ENCODE peak calls at places on chromosomes 6 and 20, in five cellular contexts. One of them, this sample, is unnamed.
A peak's percentile ranks its signal among the peaks of the same experiment; 100 is the strongest.

GRCh38 chr20:19083136-19083621 is 129.3 kb upstream of the SLC24A3 start:
- DNase-seq in activated T-cell treated with anti-CD3 and anti-CD28 coated beads, Interleukin-2, amount 50 U/mL, for 72 hours: no peak
- DNase-seq in NCI-H1436: no peak
- DNase-seq in astrocyte: no peak
- DNase-seq in GM12878: no peak
- DNase-seq in this sample: no peak

GRCh38 chr20:51095755-51096509 is 73.0 kb upstream of the KCNG1 start:
- DNase-seq in activated T-cell treated with anti-CD3 and anti-CD28 coated beads, Interleukin-2, amount 50 U/mL, for 72 hours: no peak
- DNase-seq in NCI-H1436: peak; percentile 78
- DNase-seq in astrocyte: peak; percentile 6
- DNase-seq in GM12878: no peak
- DNase-seq in this sample: no peak

GRCh38 chr20:278607-279571 is 11.7 kb downstream of the C20orf96 start:
- DNase-seq in activated T-cell treated with anti-CD3 and anti-CD28 coated beads, Interleukin-2, amount 50 U/mL, for 72 hours: no peak
- DNase-seq in NCI-H1436: no peak
- DNase-seq in astrocyte: no peak
- DNase-seq in GM12878: no peak
- DNase-seq in this sample: peak; percentile 62

GRCh38 chr6:84249724-84250123 is 22.3 kb upstream of the CEP162 start:
- DNase-seq in activated T-cell treated with anti-CD3 and anti-CD28 coated beads, Interleukin-2, amount 50 U/mL, for 72 hours: no peak
- DNase-seq in NCI-H1436: no peak
- DNase-seq in astrocyte: no peak
- DNase-seq in GM12878: no peak
- DNase-seq in this sample: no peak

GRCh38 chr6:117530467-117531242 is 48.2 kb downstream of the DCBLD1 start:
- DNase-seq in activated T-cell treated with anti-CD3 and anti-CD28 coated beads, Interleukin-2, amount 50 U/mL, for 72 hours: no peak
- DNase-seq in NCI-H1436: no peak
- DNase-seq in astrocyte: no peak
- DNase-seq in GM12878: no peak
- DNase-seq in this sample: no peak

GRCh38 chr6:70110128-70111022 is 192.5 kb downstream of the COL9A1 start:
- DNase-seq in activated T-cell treated with anti-CD3 and anti-CD28 coated beads, Interleukin-2, amount 50 U/mL, for 72 hours: no peak
- DNase-seq in NCI-H1436: no peak
- DNase-seq in astrocyte: peak; percentile 3
- DNase-seq in GM12878: no peak
- DNase-seq in this sample: no peak

GRCh38 chr20:62515826-62516225 is 40.0 kb upstream of the GATA5 start:
- DNase-seq in activated T-cell treated with anti-CD3 and anti-CD28 coated beads, Interleukin-2, amount 50 U/mL, for 72 hours: no peak
- DNase-seq in NCI-H1436: no peak
- DNase-seq in astrocyte: no peak
- DNase-seq in GM12878: no peak
- DNase-seq in this sample: no peak

GRCh38 chr20:18056174-18057105 is 1.3 kb downstream of the OVOL2 start:
- DNase-seq in activated T-cell treated with anti-CD3 and anti-CD28 coated beads, Interleukin-2, amount 50 U/mL, for 72 hours: peak; percentile 18
- DNase-seq in NCI-H1436: peak; percentile 29
- DNase-seq in astrocyte: no peak
- DNase-seq in GM12878: no peak
- DNase-seq in this sample: no peak

GRCh38 chr6:89298680-89299450 is 16.2 kb downstream of the GABRR2 start:
- DNase-seq in activated T-cell treated with anti-CD3 and anti-CD28 coated beads, Interleukin-2, amount 50 U/mL, for 72 hours: no peak
- DNase-seq in NCI-H1436: no peak
- DNase-seq in astrocyte: peak; percentile 62
- DNase-seq in GM12878: peak; percentile 52
- DNase-seq in this sample: no peak

GRCh38 chr6:155604991-155605390 is 149.4 kb upstream of the NOX3 start:
- DNase-seq in activated T-cell treated with anti-CD3 and anti-CD28 coated beads, Interleukin-2, amount 50 U/mL, for 72 hours: no peak
- DNase-seq in NCI-H1436: no peak
- DNase-seq in astrocyte: peak; percentile 34
- DNase-seq in GM12878: no peak
- DNase-seq in this sample: no peak

GRCh38 chr20:58245931-58246330 is 17.5 kb upstream of the ANKRD60 start:
- DNase-seq in activated T-cell treated with anti-CD3 and anti-CD28 coated beads, Interleukin-2, amount 50 U/mL, for 72 hours: no peak
- DNase-seq in NCI-H1436: no peak
- DNase-seq in astrocyte: no peak
- DNase-seq in GM12878: no peak
- DNase-seq in this sample: no peak

GRCh38 chr6:53992522-53992921 is 118.7 kb upstream of the MLIP start:
- DNase-seq in activated T-cell treated with anti-CD3 and anti-CD28 coated beads, Interleukin-2, amount 50 U/mL, for 72 hours: no peak
- DNase-seq in NCI-H1436: no peak
- DNase-seq in astrocyte: no peak
- DNase-seq in GM12878: no peak
- DNase-seq in this sample: no peak

GRCh38 chr6:136669299-136669699 is 119.1 kb upstream of the MAP7 start:
- DNase-seq in activated T-cell treated with anti-CD3 and anti-CD28 coated beads, Interleukin-2, amount 50 U/mL, for 72 hours: no peak
- DNase-seq in NCI-H1436: no peak
- DNase-seq in astrocyte: peak; percentile 94
- DNase-seq in GM12878: no peak
- DNase-seq in this sample: no peak

GRCh38 chr6:108798672-108799355 is 49.4 kb upstream of the ARMC2 start:
- DNase-seq in activated T-cell treated with anti-CD3 and anti-CD28 coated beads, Interleukin-2, amount 50 U/mL, for 72 hours: peak; percentile 48
- DNase-seq in NCI-H1436: no peak
- DNase-seq in astrocyte: no peak
- DNase-seq in GM12878: no peak
- DNase-seq in this sample: peak; percentile 63

GRCh38 chr6:158718431-158719126 is 68.7 kb downstream of the SYTL3 start:
- DNase-seq in activated T-cell treated with anti-CD3 and anti-CD28 coated beads, Interleukin-2, amount 50 U/mL, for 72 hours: no peak
- DNase-seq in NCI-H1436: no peak
- DNase-seq in astrocyte: no peak
- DNase-seq in GM12878: no peak
- DNase-seq in this sample: no peak

GRCh38 chr20:38150595-38151170 is 14.4 kb downstream of the TGM2 start:
- DNase-seq in activated T-cell treated with anti-CD3 and anti-CD28 coated beads, Interleukin-2, amount 50 U/mL, for 72 hours: no peak
- DNase-seq in NCI-H1436: no peak
- DNase-seq in astrocyte: no peak
- DNase-seq in GM12878: no peak
- DNase-seq in this sample: no peak

GRCh38 chr20:35506872-35507638 is 22.4 kb downstream of the C20orf173 start:
- DNase-seq in activated T-cell treated with anti-CD3 and anti-CD28 coated beads, Interleukin-2, amount 50 U/mL, for 72 hours: no peak
- DNase-seq in NCI-H1436: no peak
- DNase-seq in astrocyte: no peak
- DNase-seq in GM12878: no peak
- DNase-seq in this sample: no peak

GRCh38 chr20:45765307-45765910 is 26.3 kb downstream of the WFDC3 start:
- DNase-seq in activated T-cell treated with anti-CD3 and anti-CD28 coated beads, Interleukin-2, amount 50 U/mL, for 72 hours: no peak
- DNase-seq in NCI-H1436: no peak
- DNase-seq in astrocyte: no peak
- DNase-seq in GM12878: no peak
- DNase-seq in this sample: no peak

GRCh38 chr20:54260116-54260515 is 52.2 kb downstream of the PFDN4 start:
- DNase-seq in activated T-cell treated with anti-CD3 and anti-CD28 coated beads, Interleukin-2, amount 50 U/mL, for 72 hours: no peak
- DNase-seq in NCI-H1436: no peak
- DNase-seq in astrocyte: no peak
- DNase-seq in GM12878: no peak
- DNase-seq in this sample: no peak

GRCh38 chr6:19837511-19838441 is 606 bp downstream of the ID4 start:
- DNase-seq in activated T-cell treated with anti-CD3 and anti-CD28 coated beads, Interleukin-2, amount 50 U/mL, for 72 hours: no peak
- DNase-seq in NCI-H1436: no peak
- DNase-seq in astrocyte: peak; percentile 37
- DNase-seq in GM12878: no peak
- DNase-seq in this sample: peak; percentile 45

GRCh38 chr6:109794201-109794926 is 103.3 kb downstream of the FIG4 start:
- DNase-seq in activated T-cell treated with anti-CD3 and anti-CD28 coated beads, Interleukin-2, amount 50 U/mL, for 72 hours: no peak
- DNase-seq in NCI-H1436: no peak
- DNase-seq in astrocyte: peak; percentile 75
- DNase-seq in GM12878: no peak
- DNase-seq in this sample: no peak

GRCh38 chr6:159059099-159059498 is 14.3 kb upstream of the TAGAP start:
- DNase-seq in activated T-cell treated with anti-CD3 and anti-CD28 coated beads, Interleukin-2, amount 50 U/mL, for 72 hours: peak; percentile 61
- DNase-seq in NCI-H1436: no peak
- DNase-seq in astrocyte: no peak
- DNase-seq in GM12878: no peak
- DNase-seq in this sample: no peak

GRCh38 chr6:163814494-163815364 is 400.2 kb downstream of the QKI start:
- DNase-seq in activated T-cell treated with anti-CD3 and anti-CD28 coated beads, Interleukin-2, amount 50 U/mL, for 72 hours: no peak
- DNase-seq in NCI-H1436: no peak
- DNase-seq in astrocyte: peak; percentile 97
- DNase-seq in GM12878: peak; percentile 34
- DNase-seq in this sample: no peak

GRCh38 chr6:22521035-22521434 is 48.3 kb upstream of the HDGFL1 start:
- DNase-seq in activated T-cell treated with anti-CD3 and anti-CD28 coated beads, Interleukin-2, amount 50 U/mL, for 72 hours: no peak
- DNase-seq in NCI-H1436: no peak
- DNase-seq in astrocyte: no peak
- DNase-seq in GM12878: no peak
- DNase-seq in this sample: no peak

GRCh38 chr20:24993337-24994185 is 1.0 kb upstream of the APMAP start:
- DNase-seq in activated T-cell treated with anti-CD3 and anti-CD28 coated beads, Interleukin-2, amount 50 U/mL, for 72 hours: no peak
- DNase-seq in NCI-H1436: no peak
- DNase-seq in astrocyte: peak; percentile 18
- DNase-seq in GM12878: no peak
- DNase-seq in this sample: no peak

GRCh38 chr20:25058051-25058796 is at the start of gene ACSS1:
- DNase-seq in activated T-cell treated with anti-CD3 and anti-CD28 coated beads, Interleukin-2, amount 50 U/mL, for 72 hours: peak; percentile 79
- DNase-seq in NCI-H1436: no peak
- DNase-seq in astrocyte: no peak
- DNase-seq in GM12878: peak; percentile 62
- DNase-seq in this sample: peak; percentile 77

GRCh38 chr6:91045152-91045551 is 458.3 kb upstream of the MAP3K7 start:
- DNase-seq in activated T-cell treated with anti-CD3 and anti-CD28 coated beads, Interleukin-2, amount 50 U/mL, for 72 hours: no peak
- DNase-seq in NCI-H1436: no peak
- DNase-seq in astrocyte: no peak
- DNase-seq in GM12878: no peak
- DNase-seq in this sample: no peak

GRCh38 chr6:13101985-13102384 is 226.4 kb downstream of the TBC1D7 start:
- DNase-seq in activated T-cell treated with anti-CD3 and anti-CD28 coated beads, Interleukin-2, amount 50 U/mL, for 72 hours: no peak
- DNase-seq in NCI-H1436: no peak
- DNase-seq in astrocyte: no peak
- DNase-seq in GM12878: no peak
- DNase-seq in this sample: no peak

GRCh38 chr6:168132531-168133184 is 53.6 kb upstream of the FRMD1 start:
- DNase-seq in activated T-cell treated with anti-CD3 and anti-CD28 coated beads, Interleukin-2, amount 50 U/mL, for 72 hours: peak; percentile 11
- DNase-seq in NCI-H1436: no peak
- DNase-seq in astrocyte: peak; percentile 76
- DNase-seq in GM12878: no peak
- DNase-seq in this sample: peak; percentile 72

GRCh38 chr6:145031001-145031400 is 704.3 kb downstream of the EPM2A start:
- DNase-seq in activated T-cell treated with anti-CD3 and anti-CD28 coated beads, Interleukin-2, amount 50 U/mL, for 72 hours: no peak
- DNase-seq in NCI-H1436: no peak
- DNase-seq in astrocyte: peak; percentile 37
- DNase-seq in GM12878: no peak
- DNase-seq in this sample: no peak

GRCh38 chr6:154683756-154684523 is 49.3 kb upstream of the SCAF8 start:
- DNase-seq in activated T-cell treated with anti-CD3 and anti-CD28 coated beads, Interleukin-2, amount 50 U/mL, for 72 hours: no peak
- DNase-seq in NCI-H1436: no peak
- DNase-seq in astrocyte: peak; percentile 34
- DNase-seq in GM12878: peak; percentile 41
- DNase-seq in this sample: no peak

GRCh38 chr20:41141153-41141815 is 3.9 kb downstream of the PLCG1 start:
- DNase-seq in activated T-cell treated with anti-CD3 and anti-CD28 coated beads, Interleukin-2, amount 50 U/mL, for 72 hours: no peak
- DNase-seq in NCI-H1436: no peak
- DNase-seq in astrocyte: peak; percentile 34
- DNase-seq in GM12878: no peak
- DNase-seq in this sample: peak; percentile 80

GRCh38 chr6:43541774-43542471 is 25.0 kb downstream of the POLR1C start:
- DNase-seq in activated T-cell treated with anti-CD3 and anti-CD28 coated beads, Interleukin-2, amount 50 U/mL, for 72 hours: no peak
- DNase-seq in NCI-H1436: no peak
- DNase-seq in astrocyte: no peak
- DNase-seq in GM12878: no peak
- DNase-seq in this sample: no peak

This sample was measured in left cardiac atrium.